ENCODE peak calls at places on chromosome 2, in six cellular contexts. E is HCT116, L is PC-3, M is Karpas-422, K is HepG2, G is astrocyte. J is an unnamed sample.

GRCh38 chr2:161250864-161251436 is 57.3 kb upstream of the PSMD14 start:
- DNase-seq in K (peak; percentile 74), G (peak; percentile 36), L (peak; percentile 83), M (peak; percentile 89), E (peak; percentile 69), J (peak; percentile 66)

GRCh38 chr2:44324971-44325426 is 36.3 kb downstream of the PREPL start:
- DNase-seq in G (peak; percentile 65), M (no peak), L (peak; percentile 22), K (no peak), E (no peak), J (no peak)

GRCh38 chr2:191049728-191050639 is 36.0 kb upstream of the STAT1 start:
- DNase-seq in L (no peak), G (peak; percentile 75), K (peak; percentile 76), E (no peak), M (no peak), J (no peak)

GRCh38 chr2:167784071-167784400 is 463.4 kb downstream of the STK39 start:
- DNase-seq in K (no peak), L (no peak), E (no peak), G (no peak), M (no peak), J (no peak)

GRCh38 chr2:11582526-11583202 is 48.8 kb downstream of the GREB1 start:
- DNase-seq in K (peak; percentile 79), E (peak; percentile 29), L (peak; percentile 77), G (no peak), M (peak; percentile 87), J (peak; percentile 65)

GRCh38 chr2:133448195-133448594 is 120.1 kb downstream of the NCKAP5 start:
- DNase-seq in M (no peak), E (no peak), G (no peak), K (no peak), L (no peak), J (no peak)

GRCh38 chr2:217360111-217360510 is 500.2 kb upstream of the TNP1 start:
- DNase-seq in E (no peak), M (no peak), K (no peak), G (no peak), L (no peak), J (no peak)

GRCh38 chr2:10101491-10101890 is 21.0 kb upstream of the RRM2 start:
- DNase-seq in K (no peak), G (no peak), E (no peak), L (no peak), M (no peak), J (no peak)

GRCh38 chr2:40155728-40156127 is 296.2 kb downstream of the SLC8A1 start:
- DNase-seq in M (no peak), E (no peak), L (no peak), K (no peak), G (no peak), J (no peak)

GRCh38 chr2:235864746-235865535 is 303.2 kb downstream of the GBX2 start:
- DNase-seq in L (no peak), K (no peak), G (peak; percentile 29), M (no peak), E (no peak), J (no peak)

GRCh38 chr2:202847693-202848524 is 23.7 kb downstream of the ICA1L start:
- DNase-seq in G (no peak), E (no peak), M (peak; percentile 55), K (no peak), L (no peak), J (no peak)

GRCh38 chr2:104818249-104818648 is 35.7 kb upstream of the POU3F3 start:
- DNase-seq in E (no peak), M (no peak), K (no peak), G (no peak), L (no peak), J (no peak)

GRCh38 chr2:33673937-33674336 is 74.8 kb upstream of the FAM98A start:
- DNase-seq in M (peak; percentile 50), G (peak; percentile 9), E (peak; percentile 13), K (no peak), L (peak; percentile 37), J (peak; percentile 21)

GRCh38 chr2:176490061-176490861 is 221.0 kb downstream of the MTX2 start:
- DNase-seq in E (no peak), G (peak; percentile 54), L (no peak), M (no peak), K (no peak), J (no peak)

GRCh38 chr2:191251014-191251413 is 5.8 kb downstream of the MYO1B start:
- DNase-seq in L (no peak), M (no peak), G (no peak), E (no peak), K (no peak), J (no peak)

GRCh38 chr2:7905756-7906155 is 776.1 kb upstream of the ID2 start:
- DNase-seq in K (no peak), M (no peak), G (no peak), L (no peak), E (no peak), J (no peak)

GRCh38 chr2:168136392-168136977 is 110.9 kb downstream of the STK39 start:
- DNase-seq in M (peak; percentile 77), E (peak; percentile 46), G (peak; percentile 36), L (peak; percentile 80), K (peak; percentile 53), J (peak; percentile 46)

DNA sequence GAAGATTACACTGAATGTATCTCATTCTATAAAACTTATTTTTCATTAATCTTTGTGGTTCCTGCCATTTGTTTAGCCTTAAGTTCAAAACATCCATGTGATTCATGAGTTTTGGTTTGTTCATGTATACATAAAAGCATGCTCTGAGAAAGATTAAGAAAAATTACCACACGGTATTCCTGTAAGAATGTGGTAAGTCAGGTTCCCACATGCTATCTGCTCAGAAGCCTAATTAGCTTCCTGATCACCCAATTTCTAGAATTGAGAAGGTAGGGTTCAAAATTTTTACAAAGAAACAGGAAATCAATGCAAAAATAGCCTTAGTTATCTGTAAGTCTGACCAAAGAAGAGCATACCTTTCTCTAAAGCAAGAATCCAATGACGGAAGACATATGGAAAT is 241.6 kb upstream of the VRK2 start:
- DNase-seq in E (no peak), M (no peak), K (no peak), G (no peak), L (no peak), J (no peak)
- H3K9me3 ChIP-seq in E (no peaks in the 10 kb centered on the region), M (no peaks in the 10 kb centered on the region), K (no peaks in the 10 kb centered on the region), G (no peaks in the 10 kb centered on the region), L (no peaks in the 10 kb centered on the region), J (no peaks in the 10 kb centered on the region)

DNA sequence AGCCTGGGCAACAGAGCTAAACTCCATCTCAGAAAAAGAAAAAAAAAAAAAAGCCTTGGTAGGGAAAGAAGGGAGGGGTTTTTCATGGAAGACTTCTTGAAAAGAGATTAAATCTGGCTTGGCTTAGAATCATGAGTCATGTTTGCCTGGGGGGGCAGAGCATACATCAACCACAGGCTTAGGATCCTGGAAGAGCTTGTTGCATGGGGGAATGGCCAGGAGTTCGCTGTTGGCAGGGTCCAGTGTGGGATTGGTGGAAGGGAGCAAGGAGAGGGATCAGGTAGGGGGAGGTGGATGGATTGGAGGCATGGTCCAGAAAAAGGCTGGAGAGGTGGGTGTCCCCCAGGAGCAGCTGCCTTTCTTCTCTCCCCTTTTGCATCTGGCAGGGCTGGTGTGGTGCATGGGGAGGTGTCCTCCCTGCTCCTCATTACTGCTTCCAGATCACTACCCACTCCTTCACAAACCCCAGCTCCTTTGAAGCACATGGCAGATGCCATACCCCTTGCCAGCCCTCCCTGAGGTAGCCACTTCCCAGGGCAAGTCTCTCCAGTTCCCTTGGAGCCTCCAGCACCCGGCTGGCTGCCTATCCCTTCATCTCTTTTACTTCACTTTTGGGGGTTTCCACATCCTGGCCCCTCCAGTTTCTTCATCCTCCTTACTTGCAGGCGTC is 2.5 kb downstream of the ARMC9 start:
- DNase-seq in G (peak; percentile 81), E (no peak), M (no peak), K (no peak), L (peak; percentile 85), J (no peak)
- H3K4me2 ChIP-seq in G (peak overlapping the region; percentile 97), E (no peak overlapping the region), M (no peak overlapping the region), K (no peak overlapping the region), L (peak overlapping the region; percentile 75), J (no peak overlapping the region)

GRCh38 chr2:113922335-113922734 is 32.4 kb downstream of the ACTR3 start:
- DNase-seq in E (no peak), L (no peak), K (no peak), G (no peak), M (no peak), J (no peak)

GRCh38 chr2:113918229-113918628 is 28.3 kb downstream of the ACTR3 start:
- DNase-seq in E (no peak), M (no peak), G (no peak), K (no peak), L (no peak), J (no peak)

GRCh38 chr2:113925884-113926283 is 36.0 kb downstream of the ACTR3 start:
- DNase-seq in G (no peak), K (no peak), M (no peak), E (no peak), L (no peak), J (no peak)

GRCh38 chr2:113922784-113923183 is 32.9 kb downstream of the ACTR3 start:
- DNase-seq in L (no peak), K (no peak), M (no peak), E (no peak), G (no peak), J (no peak)

DNA sequence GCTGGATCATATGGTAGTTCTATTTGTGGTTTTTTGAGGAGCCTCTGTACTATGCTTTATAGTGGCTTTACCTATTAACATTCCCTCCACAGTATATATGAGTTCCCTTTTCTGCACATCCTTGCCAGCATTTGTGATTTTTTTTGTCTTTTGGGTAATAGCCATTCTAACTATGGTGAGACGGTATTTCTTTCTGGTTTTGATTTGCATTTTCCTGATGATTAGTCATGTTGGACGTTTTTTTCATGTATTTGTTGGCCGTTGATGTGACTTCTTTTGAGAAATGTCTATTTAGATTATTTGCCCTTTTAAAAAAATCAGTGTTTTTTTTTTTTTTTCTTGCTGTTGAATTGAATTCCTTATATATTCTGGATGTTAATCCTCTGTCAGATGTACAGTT is 31.1 kb downstream of the ACTR3 start:
- DNase-seq in L (no peak), E (no peak), K (no peak), G (peak; percentile 65), M (no peak), J (no peak)
- H3K36me3 ChIP-seq in L (peaks cover 33% of the 10 kb centered on the region), E (peaks cover 18% of the 10 kb centered on the region), K (peaks cover 63% of the 10 kb centered on the region), G (peaks cover 35% of the 10 kb centered on the region), M (peaks cover 73% of the 10 kb centered on the region), J (peaks cover 12% of the 10 kb centered on the region)

GRCh38 chr2:71465356-71465755 is 12.0 kb downstream of the DYSF start:
- DNase-seq in M (no peak), L (no peak), E (no peak), K (no peak), G (no peak), J (no peak)

GRCh38 chr2:71463342-71463654 is 9.9 kb downstream of the DYSF start:
- DNase-seq in L (no peak), G (no peak), M (no peak), K (no peak), E (no peak), J (no peak)

GRCh38 chr2:71465961-71466300 is 12.6 kb downstream of the DYSF start:
- DNase-seq in L (no peak), G (no peak), M (no peak), K (no peak), E (no peak), J (no peak)

GRCh38 chr2:71462641-71463341 is 9.4 kb downstream of the DYSF start:
- DNase-seq in K (no peak), M (no peak), G (no peak), E (no peak), L (no peak), J (no peak)

DNA sequence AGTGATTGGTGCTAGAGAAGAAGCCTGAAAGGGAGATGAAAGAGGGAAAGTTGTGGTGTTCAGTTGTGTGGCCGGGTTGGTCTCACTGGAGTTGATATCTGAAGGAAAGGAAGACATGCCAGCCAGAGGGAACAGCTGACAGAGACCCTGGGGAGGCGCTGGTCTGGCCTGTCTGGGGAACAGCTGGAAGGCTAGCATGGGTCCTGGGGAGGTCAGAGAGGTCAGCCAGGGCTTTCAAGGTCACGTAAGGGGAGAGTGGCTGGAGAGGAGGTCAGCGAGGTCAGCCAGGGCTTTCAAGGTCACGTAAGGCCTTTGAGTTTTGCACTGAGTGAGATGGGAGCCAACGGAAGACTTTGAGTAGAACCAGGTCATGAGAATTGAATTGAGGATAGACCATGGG is 11.0 kb downstream of the DYSF start:
- DNase-seq in M (no peak), G (no peak), K (no peak), L (no peak), E (no peak), J (no peak)
- H3K9me3 ChIP-seq in M (no peaks in the 10 kb centered on the region), G (peaks cover 5% of the 10 kb centered on the region), K (no peaks in the 10 kb centered on the region), L (no peaks in the 10 kb centered on the region), E (no peaks in the 10 kb centered on the region), J (no peaks in the 10 kb centered on the region)

J was measured in MM.1S.